ENCODE peak calls at places on chromosomes 16 and 17, in eight cellular contexts. S is pancreas, T is left lung, B is right atrium auricular region, J is OCI-LY7, R is mucosa of descending colon, D is stomach, O is PC-9. Z is an unnamed sample.

GRCh38 chr16:88395669-88396584 is 13.2 kb downstream of the ZNF469 start:
- DNase-seq in B (no peak), O (no peak), J (no peak), D (no peak), S (no peak), T (no peak), R (no peak), Z (no peak)

GRCh38 chr16:10619271-10619849 is 39.0 kb upstream of the EMP2 start:
- DNase-seq in D (peak; percentile 60), O (no peak), J (no peak), T (peak; percentile 85), S (no peak), R (peak; percentile 89), B (no peak), Z (peak; percentile 51)

GRCh38 chr17:17871913-17872312 is 35.1 kb upstream of the SREBF1 start:
- DNase-seq in J (no peak), S (no peak), D (no peak), B (no peak), O (no peak), T (no peak), R (no peak), Z (no peak)

GRCh38 chr17:43367588-43368242 is 31.1 kb upstream of the ARL4D start:
- DNase-seq in D (no peak), R (no peak), J (peak; percentile 89), S (peak; percentile 43), B (no peak), O (peak; percentile 97), T (no peak), Z (peak; percentile 60)

GRCh38 chr16:13911871-13912270 is 8.1 kb upstream of the ERCC4 start:
- DNase-seq in D (no peak), B (no peak), T (no peak), O (no peak), S (no peak), J (no peak), R (no peak), Z (no peak)

GRCh38 chr17:80111702-80112470 is 10.5 kb downstream of the GAA start:
- DNase-seq in J (peak; percentile 23), O (no peak), B (no peak), R (no peak), D (peak; percentile 17), T (no peak), S (no peak), Z (no peak)

GRCh38 chr17:4533522-4534502 is 21.4 kb downstream of the MYBBP1A start:
- DNase-seq in D (peak; percentile 76), O (peak; percentile 48), B (no peak), J (no peak), T (no peak), R (no peak), S (no peak), Z (no peak)

GRCh38 chr17:72613411-72614292 is 478.8 kb downstream of the SLC39A11 start:
- DNase-seq in R (no peak), S (no peak), O (peak; percentile 71), T (no peak), D (no peak), B (no peak), J (no peak), Z (no peak)

GRCh38 chr17:45423304-45423703 is 9.4 kb downstream of the ARHGAP27 start:
- DNase-seq in D (no peak), B (no peak), R (no peak), J (no peak), O (no peak), S (no peak), T (no peak), Z (no peak)

GRCh38 chr16:55370762-55371482 is 46.9 kb downstream of the IRX6 start:
- DNase-seq in T (peak; percentile 85), S (peak; percentile 68), B (peak; percentile 84), R (no peak), O (no peak), J (no peak), D (peak; percentile 33), Z (peak; percentile 12)

GRCh38 chr17:73900516-73900915 is 256.3 kb upstream of the SDK2 start:
- DNase-seq in T (no peak), R (no peak), B (no peak), S (no peak), D (no peak), O (no peak), J (no peak), Z (no peak)

GRCh38 chr17:56595831-56596740 is 2.6 kb downstream of the NOG start:
- DNase-seq in B (no peak), R (no peak), T (no peak), D (no peak), O (peak; percentile 79), S (no peak), J (no peak), Z (no peak)

GRCh38 chr17:1422907-1423306 is 22.9 kb upstream of the YWHAE start:
- DNase-seq in O (peak; percentile 72), D (no peak), R (no peak), J (no peak), B (peak; percentile 69), S (no peak), T (no peak), Z (no peak)

GRCh38 chr16:51719376-51719775 is 568.3 kb upstream of the SALL1 start:
- DNase-seq in J (no peak), D (no peak), B (no peak), R (no peak), S (no peak), O (no peak), T (no peak), Z (no peak)

GRCh38 chr17:47291242-47291873 is 32.4 kb upstream of the EFCAB13 start:
- DNase-seq in B (no peak), T (no peak), D (no peak), R (no peak), O (peak; percentile 78), S (no peak), J (no peak), Z (no peak)

GRCh38 chr17:50107790-50108414 is 12.8 kb downstream of the PDK2 start:
- DNase-seq in J (no peak), D (no peak), R (no peak), T (no peak), B (no peak), S (no peak), O (peak; percentile 71), Z (no peak)

GRCh38 chr17:43665038-43665386 is 3.3 kb upstream of the MEOX1 start:
- DNase-seq in D (no peak), B (no peak), O (no peak), R (no peak), S (no peak), J (no peak), T (no peak), Z (no peak)

GRCh38 chr17:42312285-42313130 is 24.2 kb downstream of the STAT5A start:
- DNase-seq in T (peak; percentile 94), B (peak; percentile 88), J (peak; percentile 78), O (no peak), D (peak; percentile 80), R (peak; percentile 88), S (peak; percentile 81), Z (peak; percentile 84)
- TF ChIP-seq CTCF in T (peak; percentile 56), B (peak; percentile 81), J (peak; percentile 83), O (no peak), D (peak; percentile 48), R (peak; percentile 36), S (peak; percentile 19), Z (peak; percentile 72)

DNA sequence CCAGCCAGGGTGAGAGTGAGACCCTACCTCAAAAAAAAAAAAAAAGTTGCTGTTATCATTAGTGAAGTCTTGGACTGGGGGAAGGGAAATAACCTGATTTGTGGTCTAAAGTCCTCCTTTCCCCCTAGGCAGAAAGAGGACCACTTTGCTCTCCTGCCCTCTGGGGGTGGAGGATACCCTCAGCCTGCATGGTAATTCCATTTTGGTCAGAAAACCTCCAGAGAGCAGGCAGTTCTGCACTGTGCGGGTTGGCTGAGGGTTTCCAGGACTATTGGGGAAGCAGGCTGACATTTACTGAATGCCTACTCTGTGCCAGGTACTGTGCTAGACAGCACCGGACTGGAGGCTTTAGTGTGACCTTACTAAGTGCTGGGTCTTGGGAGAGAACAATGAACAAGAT is 2.6 kb downstream of the ADAP2 start:
- DNase-seq in B (no peak), S (peak; percentile 21), T (no peak), R (no peak), J (no peak), O (no peak), D (no peak), Z (no peak)
- TF ChIP-seq CTCF in B (no peak), S (no peak), T (no peak), R (no peak), J (no peak), O (no peak), D (no peak), Z (no peak)

DNA sequence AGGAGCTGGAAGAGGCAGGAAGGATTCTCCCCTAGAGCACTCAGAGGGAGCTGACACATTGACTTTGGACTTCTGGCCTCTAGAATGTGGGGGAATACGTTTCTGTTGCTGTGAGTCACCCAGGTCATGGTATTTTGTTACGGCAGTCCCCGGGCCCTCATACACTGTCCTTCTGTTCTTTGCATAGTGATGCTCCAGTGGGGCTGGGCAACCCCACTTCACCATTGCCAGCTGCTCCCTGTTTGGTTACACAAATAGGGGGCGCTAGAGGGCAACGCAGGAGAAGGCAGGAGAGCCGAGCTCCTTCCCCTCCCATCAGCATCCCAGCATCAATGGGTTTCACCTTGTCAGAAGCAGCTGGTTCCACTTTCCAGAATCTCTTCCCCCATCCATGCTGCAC is 257.7 kb upstream of the FOXF1 start:
- DNase-seq in D (no peak), J (peak; percentile 3), O (no peak), R (no peak), B (peak; percentile 42), T (no peak), S (no peak), Z (no peak)
- TF ChIP-seq CTCF in D (no peak), J (peak; percentile 61), O (peak; percentile 30), R (no peak), B (peak; percentile 42), T (peak; percentile 34), S (peak; percentile 6), Z (no peak)

GRCh38 chr17:40317880-40318834 is 9.2 kb downstream of the RARA start:
- DNase-seq in B (peak; percentile 99), O (peak; percentile 88), T (peak; percentile 97), J (peak; percentile 94), R (peak; percentile 97), D (peak; percentile 97), S (peak; percentile 91), Z (peak; percentile 98)

GRCh38 chr17:40320771-40321501 is 12.0 kb downstream of the RARA start:
- DNase-seq in S (peak; percentile 56), J (no peak), D (no peak), O (no peak), R (peak; percentile 83), B (peak; percentile 91), T (peak; percentile 83), Z (no peak)

GRCh38 chr17:40319651-40320550 is 10.9 kb downstream of the RARA start:
- DNase-seq in R (peak; percentile 90), D (peak; percentile 59), O (no peak), J (no peak), B (no peak), T (peak; percentile 91), S (peak; percentile 78), Z (peak; percentile 26)

GRCh38 chr17:40317345-40317873 is 8.4 kb downstream of the RARA start:
- DNase-seq in D (peak; percentile 50), T (peak; percentile 58), J (peak; percentile 70), O (peak; percentile 65), B (peak; percentile 83), R (no peak), S (peak; percentile 60), Z (peak; percentile 78)

DNA sequence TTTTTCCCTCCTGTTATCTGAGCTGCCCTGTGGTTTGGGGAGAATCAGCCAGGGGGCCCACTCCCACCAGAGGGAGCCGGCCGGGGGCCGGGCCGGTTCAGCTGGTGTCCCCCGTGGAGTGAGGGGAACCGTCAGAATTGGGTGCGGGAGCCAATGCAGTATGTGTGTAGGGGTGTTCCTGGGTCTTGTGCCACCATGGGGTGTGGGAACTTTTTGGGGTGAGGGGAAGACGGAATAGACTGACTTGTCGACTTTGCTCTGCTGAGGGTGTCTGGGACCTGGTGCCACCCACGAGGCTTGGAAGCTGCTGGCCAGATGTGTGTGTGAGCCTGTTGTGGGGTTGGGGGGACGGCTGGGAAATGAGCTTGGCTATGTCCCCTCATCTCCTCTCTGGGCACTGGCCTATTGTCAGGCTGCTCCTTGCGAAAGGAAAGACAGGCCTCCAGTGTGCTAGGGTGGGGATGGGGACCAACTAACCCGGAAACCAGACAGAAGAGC is 9.9 kb downstream of the RARA start:
- DNase-seq in R (peak; percentile 62), S (peak; percentile 62), B (no peak), T (peak; percentile 81), O (no peak), D (no peak), J (no peak), Z (peak; percentile 12)
- TF ChIP-seq CTCF in R (no peak), S (no peak), B (peak; percentile 46), T (no peak), O (no peak), D (peak; percentile 6), J (peak; percentile 35), Z (no peak)

Z was measured in GM20000.